ENCODE peak calls at places on chromosomes 7 and 10, in six cellular contexts. M, S, W, K, R and A are unnamed samples.
A peak's percentile ranks its signal among the peaks of the same experiment; 100 is the strongest.

GRCh38 chr10:630581-631073 is 58.8 kb downstream of the DIP2C start:
- DNase-seq in W (no peak), M (no peak), S (peak; percentile 9), K (no peak), R (no peak), A (no peak)

GRCh38 chr7:86931439-86931838 is 128.0 kb downstream of the ELAPOR2 start:
- DNase-seq in S (no peak), K (no peak), W (no peak), R (no peak), M (no peak), A (no peak)

GRCh38 chr10:17802966-17803365 is 6.2 kb upstream of the MRC1 start:
- DNase-seq in R (no peak), K (no peak), W (no peak), S (no peak), M (no peak), A (no peak)

GRCh38 chr7:73822319-73823173 is 8.2 kb upstream of the CLDN4 start:
- DNase-seq in R (peak; percentile 99), M (no peak), S (peak; percentile 68), W (no peak), K (no peak), A (peak; percentile 71)

GRCh38 chr7:150377116-150377979 is 1.8 kb upstream of the ZNF775 start:
- DNase-seq in R (no peak), M (no peak), K (no peak), W (no peak), S (peak; percentile 61), A (no peak)

GRCh38 chr10:46226232-46226631 is 60.6 kb upstream of the ANTXRL start:
- DNase-seq in W (no peak), R (no peak), K (no peak), S (no peak), M (peak; percentile 71), A (peak; percentile 31)

GRCh38 chr10:69629519-69629896 is 539 bp upstream of the FAM241B start:
- DNase-seq in W (no peak), M (peak; percentile 51), R (no peak), S (no peak), K (no peak), A (no peak)

GRCh38 chr10:77637986-77638765 is 568 bp upstream of the KCNMA1 start:
- DNase-seq in W (no peak), M (peak; percentile 89), S (peak; percentile 78), R (peak; percentile 61), K (no peak), A (peak; percentile 47)

GRCh38 chr7:14095233-14095950 is 105.9 kb upstream of the ETV1 start:
- DNase-seq in W (no peak), M (no peak), K (no peak), R (no peak), S (peak; percentile 19), A (no peak)

GRCh38 chr10:104824378-104825006 is 183.4 kb downstream of the SORCS3 start:
- DNase-seq in R (peak; percentile 13), K (no peak), S (no peak), M (no peak), W (no peak), A (no peak)

GRCh38 chr7:142795339-142795863 is 24.6 kb downstream of the PRSS2 start:
- DNase-seq in M (no peak), W (no peak), S (peak; percentile 54), K (no peak), R (no peak), A (no peak)

GRCh38 chr10:543131-543530 is 146.3 kb downstream of the DIP2C start:
- DNase-seq in K (no peak), W (no peak), R (no peak), S (peak; percentile 11), M (no peak), A (no peak)

GRCh38 chr7:27409776-27410175 is 167.2 kb downstream of the EVX1 start:
- DNase-seq in R (no peak), S (no peak), K (no peak), W (no peak), M (no peak), A (no peak)

GRCh38 chr10:12605580-12606405 is 256.4 kb downstream of the CAMK1D start:
- DNase-seq in S (peak; percentile 92), W (peak; percentile 54), M (peak; percentile 85), K (peak; percentile 32), R (peak; percentile 75), A (no peak)

GRCh38 chr10:43942096-43942885 is 293.6 kb upstream of the ZNF32 start:
- DNase-seq in S (no peak), R (no peak), K (no peak), W (no peak), M (peak; percentile 73), A (no peak)

GRCh38 chr7:132030161-132030568 is 473.7 kb upstream of the PODXL start:
- DNase-seq in M (no peak), R (no peak), W (peak; percentile 58), S (peak; percentile 1), K (no peak), A (no peak)

GRCh38 chr10:10128387-10128786 is 889.3 kb upstream of the CELF2 start:
- DNase-seq in K (no peak), M (no peak), W (no peak), S (no peak), R (no peak), A (no peak)

GRCh38 chr7:625376-625971 is 101.0 kb upstream of the DNAAF5 start:
- DNase-seq in R (no peak), S (no peak), W (no peak), K (no peak), M (no peak), A (no peak)

GRCh38 chr10:27601519-27601918 is 97.4 kb downstream of the RAB18 start:
- DNase-seq in M (no peak), W (no peak), S (no peak), R (no peak), K (no peak), A (no peak)

GRCh38 chr10:32327364-32327691 is 19.6 kb downstream of the EPC1 start:
- DNase-seq in K (no peak), S (no peak), M (no peak), R (no peak), W (no peak), A (no peak)

GRCh38 chr7:11404355-11404754 is 427.6 kb downstream of the THSD7A start:
- DNase-seq in M (no peak), R (no peak), S (no peak), W (no peak), K (no peak), A (no peak)

GRCh38 chr7:17685141-17685540 is 255.2 kb downstream of the SNX13 start:
- DNase-seq in R (no peak), M (no peak), K (no peak), S (no peak), W (no peak), A (no peak)

GRCh38 chr10:30433779-30434272 is at the start of gene MAP3K8:
- DNase-seq in M (peak; percentile 94), K (peak; percentile 84), R (peak; percentile 98), W (peak; percentile 93), S (peak; percentile 62), A (peak; percentile 68)

GRCh38 chr10:112761256-112761655 is 188.8 kb upstream of the TCF7L2 start:
- DNase-seq in R (no peak), S (peak; percentile 26), M (no peak), K (no peak), W (no peak), A (peak; percentile 47)

GRCh38 chr7:108419961-108420360 is 36.3 kb downstream of the NRCAM start:
- DNase-seq in W (no peak), M (no peak), R (no peak), S (no peak), K (no peak), A (no peak)

GRCh38 chr10:87896216-87896615 is 32.8 kb downstream of the PTEN start:
- DNase-seq in W (no peak), S (no peak), R (no peak), K (no peak), M (no peak), A (no peak)

GRCh38 chr7:73356176-73356575 is 28.2 kb downstream of the FKBP6 start:
- DNase-seq in S (no peak), W (no peak), R (no peak), K (no peak), M (no peak), A (no peak)

GRCh38 chr10:7464703-7465102 is 53.9 kb upstream of the SFMBT2 start:
- DNase-seq in K (no peak), S (no peak), W (no peak), R (no peak), M (no peak), A (no peak)

GRCh38 chr10:90787906-90788491 is 69.8 kb downstream of the HTR7 start:
- DNase-seq in W (no peak), K (no peak), R (peak; percentile 8), S (peak; percentile 43), M (no peak), A (peak; percentile 66)

GRCh38 chr10:131979821-131980270 is 1.9 kb downstream of the BNIP3 start:
- DNase-seq in R (peak; percentile 43), W (peak; percentile 66), K (no peak), M (no peak), S (no peak), A (no peak)

GRCh38 chr7:142790056-142790455 is 19.3 kb downstream of the PRSS2 start:
- DNase-seq in K (no peak), R (no peak), S (no peak), M (no peak), W (no peak), A (no peak)

GRCh38 chr10:132856869-132857524 is 71.0 kb upstream of the NKX6-2 start:
- DNase-seq in R (no peak), S (no peak), K (no peak), W (no peak), M (no peak), A (no peak)